ENCODE peak calls at places on chromosomes 4 and X, in nine cellular contexts. One of them, this sample, is unnamed.

GRCh38 chr4:15695240-15695699 is 7.6 kb upstream of the BST1 start:
- DNase-seq in iris pigment epithelial cell: peak
- DNase-seq in C1 segment of cervical spinal cord: no peak
- DNase-seq in NCI-H2107: peak
- DNase-seq in fibroblast of mammary gland: peak
- DNase-seq in choroid plexus epithelial cell: peak
- DNase-seq in non-pigmented ciliary epithelial cell: peak
- DNase-seq in heart right ventricle: no peak
- DNase-seq in NCI-H1048: no peak
- DNase-seq in this sample: no peak

GRCh38 chr4:112287258-112287873 is 1.7 kb upstream of the TIFA start:
- DNase-seq in fibroblast of mammary gland: no peak
- DNase-seq in iris pigment epithelial cell: no peak
- DNase-seq in C1 segment of cervical spinal cord: no peak
- DNase-seq in heart right ventricle: no peak
- DNase-seq in NCI-H2107: no peak
- DNase-seq in non-pigmented ciliary epithelial cell: no peak
- DNase-seq in NCI-H1048: no peak
- DNase-seq in choroid plexus epithelial cell: no peak
- DNase-seq in this sample: no peak

GRCh38 chr4:121227254-121227867 is 63.2 kb upstream of the TNIP3 start:
- DNase-seq in fibroblast of mammary gland: no peak
- DNase-seq in non-pigmented ciliary epithelial cell: no peak
- DNase-seq in NCI-H1048: no peak
- DNase-seq in heart right ventricle: no peak
- DNase-seq in C1 segment of cervical spinal cord: no peak
- DNase-seq in NCI-H2107: no peak
- DNase-seq in choroid plexus epithelial cell: no peak
- DNase-seq in iris pigment epithelial cell: no peak
- DNase-seq in this sample: no peak

GRCh38 chr4:47315346-47315745 is 148.2 kb downstream of the COMMD8 start:
- DNase-seq in non-pigmented ciliary epithelial cell: no peak
- DNase-seq in heart right ventricle: no peak
- DNase-seq in NCI-H1048: no peak
- DNase-seq in fibroblast of mammary gland: peak
- DNase-seq in NCI-H2107: no peak
- DNase-seq in C1 segment of cervical spinal cord: no peak
- DNase-seq in choroid plexus epithelial cell: peak
- DNase-seq in iris pigment epithelial cell: peak
- DNase-seq in this sample: no peak

GRCh38 chr4:3736806-3737205 is 29.4 kb upstream of the ADRA2C start:
- DNase-seq in non-pigmented ciliary epithelial cell: no peak
- DNase-seq in C1 segment of cervical spinal cord: no peak
- DNase-seq in heart right ventricle: no peak
- DNase-seq in NCI-H2107: no peak
- DNase-seq in iris pigment epithelial cell: no peak
- DNase-seq in fibroblast of mammary gland: no peak
- DNase-seq in choroid plexus epithelial cell: no peak
- DNase-seq in NCI-H1048: no peak
- DNase-seq in this sample: no peak

GRCh38 chrX:29952016-29952415 is 263.3 kb upstream of the MAGEB2 start:
- DNase-seq in NCI-H2107: no peak
- DNase-seq in NCI-H1048: no peak
- DNase-seq in fibroblast of mammary gland: no peak
- DNase-seq in heart right ventricle: no peak
- DNase-seq in non-pigmented ciliary epithelial cell: no peak
- DNase-seq in choroid plexus epithelial cell: peak
- DNase-seq in C1 segment of cervical spinal cord: no peak
- DNase-seq in iris pigment epithelial cell: peak
- DNase-seq in this sample: no peak

GRCh38 chr4:86048426-86048825 is 311.4 kb downstream of the MAPK10 start:
- DNase-seq in NCI-H1048: no peak
- DNase-seq in iris pigment epithelial cell: peak
- DNase-seq in fibroblast of mammary gland: peak
- DNase-seq in choroid plexus epithelial cell: no peak
- DNase-seq in C1 segment of cervical spinal cord: no peak
- DNase-seq in heart right ventricle: no peak
- DNase-seq in non-pigmented ciliary epithelial cell: peak
- DNase-seq in NCI-H2107: no peak
- DNase-seq in this sample: no peak

GRCh38 chr4:22688236-22688635 is 4.5 kb upstream of the GBA3 start:
- DNase-seq in choroid plexus epithelial cell: peak
- DNase-seq in NCI-H1048: no peak
- DNase-seq in heart right ventricle: no peak
- DNase-seq in fibroblast of mammary gland: peak
- DNase-seq in non-pigmented ciliary epithelial cell: peak
- DNase-seq in iris pigment epithelial cell: peak
- DNase-seq in NCI-H2107: no peak
- DNase-seq in C1 segment of cervical spinal cord: no peak
- DNase-seq in this sample: no peak

GRCh38 chr4:185202984-185203379 is 818 bp downstream of the CFAP97 start:
- DNase-seq in fibroblast of mammary gland: no peak
- DNase-seq in choroid plexus epithelial cell: no peak
- DNase-seq in iris pigment epithelial cell: no peak
- DNase-seq in NCI-H2107: no peak
- DNase-seq in non-pigmented ciliary epithelial cell: no peak
- DNase-seq in heart right ventricle: no peak
- DNase-seq in C1 segment of cervical spinal cord: no peak
- DNase-seq in NCI-H1048: no peak
- DNase-seq in this sample: no peak

GRCh38 chrX:40542208-40542607 is 38.6 kb upstream of the ATP6AP2 start:
- DNase-seq in iris pigment epithelial cell: no peak
- DNase-seq in NCI-H1048: no peak
- DNase-seq in C1 segment of cervical spinal cord: no peak
- DNase-seq in heart right ventricle: no peak
- DNase-seq in fibroblast of mammary gland: no peak
- DNase-seq in NCI-H2107: no peak
- DNase-seq in choroid plexus epithelial cell: no peak
- DNase-seq in non-pigmented ciliary epithelial cell: no peak
- DNase-seq in this sample: no peak

GRCh38 chr4:178316211-178316610 is 874.0 kb upstream of the AGA start:
- DNase-seq in iris pigment epithelial cell: no peak
- DNase-seq in heart right ventricle: no peak
- DNase-seq in non-pigmented ciliary epithelial cell: no peak
- DNase-seq in choroid plexus epithelial cell: no peak
- DNase-seq in NCI-H2107: no peak
- DNase-seq in C1 segment of cervical spinal cord: no peak
- DNase-seq in NCI-H1048: no peak
- DNase-seq in fibroblast of mammary gland: no peak
- DNase-seq in this sample: no peak

GRCh38 chrX:77493677-77494553 is 46.7 kb downstream of the FGF16 start:
- DNase-seq in iris pigment epithelial cell: peak
- DNase-seq in non-pigmented ciliary epithelial cell: peak
- DNase-seq in heart right ventricle: no peak
- DNase-seq in NCI-H2107: peak
- DNase-seq in C1 segment of cervical spinal cord: no peak
- DNase-seq in fibroblast of mammary gland: peak
- DNase-seq in choroid plexus epithelial cell: peak
- DNase-seq in NCI-H1048: peak
- DNase-seq in this sample: no peak

GRCh38 chr4:74627093-74627492 is 167.2 kb downstream of the BTC start:
- DNase-seq in choroid plexus epithelial cell: no peak
- DNase-seq in fibroblast of mammary gland: no peak
- DNase-seq in iris pigment epithelial cell: no peak
- DNase-seq in NCI-H2107: no peak
- DNase-seq in NCI-H1048: no peak
- DNase-seq in non-pigmented ciliary epithelial cell: no peak
- DNase-seq in C1 segment of cervical spinal cord: no peak
- DNase-seq in heart right ventricle: no peak
- DNase-seq in this sample: no peak

GRCh38 chrX:14528629-14529287 is 578 bp upstream of the GLRA2 start:
- DNase-seq in NCI-H2107: peak
- DNase-seq in heart right ventricle: peak
- DNase-seq in C1 segment of cervical spinal cord: no peak
- DNase-seq in choroid plexus epithelial cell: peak
- DNase-seq in NCI-H1048: peak
- DNase-seq in non-pigmented ciliary epithelial cell: no peak
- DNase-seq in fibroblast of mammary gland: peak
- DNase-seq in iris pigment epithelial cell: peak
- DNase-seq in this sample: peak

GRCh38 chrX:46294234-46294633 is 251.0 kb downstream of the ZNF674 start:
- DNase-seq in iris pigment epithelial cell: peak
- DNase-seq in NCI-H2107: no peak
- DNase-seq in fibroblast of mammary gland: peak
- DNase-seq in choroid plexus epithelial cell: peak
- DNase-seq in non-pigmented ciliary epithelial cell: no peak
- DNase-seq in heart right ventricle: no peak
- DNase-seq in NCI-H1048: no peak
- DNase-seq in C1 segment of cervical spinal cord: no peak
- DNase-seq in this sample: no peak

GRCh38 chr4:100781433-100781832 is 263.6 kb upstream of the EMCN start:
- DNase-seq in C1 segment of cervical spinal cord: no peak
- DNase-seq in fibroblast of mammary gland: no peak
- DNase-seq in NCI-H2107: no peak
- DNase-seq in non-pigmented ciliary epithelial cell: no peak
- DNase-seq in iris pigment epithelial cell: no peak
- DNase-seq in heart right ventricle: no peak
- DNase-seq in NCI-H1048: no peak
- DNase-seq in choroid plexus epithelial cell: no peak
- DNase-seq in this sample: no peak

GRCh38 chr4:80610845-80611244 is 275.3 kb downstream of the CFAP299 start:
- DNase-seq in heart right ventricle: no peak
- DNase-seq in choroid plexus epithelial cell: peak
- DNase-seq in iris pigment epithelial cell: peak
- DNase-seq in C1 segment of cervical spinal cord: no peak
- DNase-seq in NCI-H1048: no peak
- DNase-seq in non-pigmented ciliary epithelial cell: no peak
- DNase-seq in fibroblast of mammary gland: peak
- DNase-seq in NCI-H2107: peak
- DNase-seq in this sample: no peak

GRCh38 chrX:2572740-2573139 is 72.0 kb upstream of the DHRSX start:
- DNase-seq in iris pigment epithelial cell: peak
- DNase-seq in non-pigmented ciliary epithelial cell: no peak
- DNase-seq in heart right ventricle: no peak
- DNase-seq in C1 segment of cervical spinal cord: no peak
- DNase-seq in choroid plexus epithelial cell: peak
- DNase-seq in NCI-H1048: no peak
- DNase-seq in NCI-H2107: no peak
- DNase-seq in fibroblast of mammary gland: peak
- DNase-seq in this sample: no peak

GRCh38 chrX:151153086-151153485 is 23.3 kb upstream of the GPR50 start:
- DNase-seq in fibroblast of mammary gland: peak
- DNase-seq in choroid plexus epithelial cell: peak
- DNase-seq in non-pigmented ciliary epithelial cell: no peak
- DNase-seq in heart right ventricle: no peak
- DNase-seq in C1 segment of cervical spinal cord: peak
- DNase-seq in NCI-H1048: no peak
- DNase-seq in NCI-H2107: no peak
- DNase-seq in iris pigment epithelial cell: peak
- DNase-seq in this sample: no peak

GRCh38 chr4:189177130-189177529 is 763.5 kb upstream of the FRG1 start:
- DNase-seq in iris pigment epithelial cell: no peak
- DNase-seq in C1 segment of cervical spinal cord: no peak
- DNase-seq in fibroblast of mammary gland: peak
- DNase-seq in non-pigmented ciliary epithelial cell: no peak
- DNase-seq in NCI-H1048: no peak
- DNase-seq in heart right ventricle: no peak
- DNase-seq in NCI-H2107: no peak
- DNase-seq in choroid plexus epithelial cell: no peak
- DNase-seq in this sample: no peak

GRCh38 chrX:9604111-9604907 is 139.5 kb downstream of the TBL1X start:
- DNase-seq in iris pigment epithelial cell: no peak
- DNase-seq in non-pigmented ciliary epithelial cell: no peak
- DNase-seq in C1 segment of cervical spinal cord: peak
- DNase-seq in NCI-H1048: no peak
- DNase-seq in NCI-H2107: no peak
- DNase-seq in fibroblast of mammary gland: peak
- DNase-seq in heart right ventricle: peak
- DNase-seq in choroid plexus epithelial cell: no peak
- DNase-seq in this sample: no peak

GRCh38 chrX:40130207-40130606 is 32.4 kb upstream of the BCOR start:
- DNase-seq in NCI-H1048: no peak
- DNase-seq in non-pigmented ciliary epithelial cell: no peak
- DNase-seq in NCI-H2107: no peak
- DNase-seq in C1 segment of cervical spinal cord: no peak
- DNase-seq in choroid plexus epithelial cell: peak
- DNase-seq in heart right ventricle: no peak
- DNase-seq in iris pigment epithelial cell: peak
- DNase-seq in fibroblast of mammary gland: peak
- DNase-seq in this sample: no peak

GRCh38 chrX:10797493-10797892 is 177.1 kb upstream of the MID1 start:
- DNase-seq in non-pigmented ciliary epithelial cell: peak
- DNase-seq in NCI-H1048: no peak
- DNase-seq in fibroblast of mammary gland: peak
- DNase-seq in heart right ventricle: no peak
- DNase-seq in iris pigment epithelial cell: peak
- DNase-seq in choroid plexus epithelial cell: peak
- DNase-seq in C1 segment of cervical spinal cord: no peak
- DNase-seq in NCI-H2107: no peak
- DNase-seq in this sample: no peak

GRCh38 chr4:20299515-20299914 is 47.8 kb downstream of the SLIT2 start:
- DNase-seq in choroid plexus epithelial cell: peak
- DNase-seq in NCI-H2107: no peak
- DNase-seq in non-pigmented ciliary epithelial cell: no peak
- DNase-seq in heart right ventricle: no peak
- DNase-seq in C1 segment of cervical spinal cord: no peak
- DNase-seq in fibroblast of mammary gland: peak
- DNase-seq in NCI-H1048: no peak
- DNase-seq in iris pigment epithelial cell: peak
- DNase-seq in this sample: no peak

GRCh38 chr4:165345663-165346417 is 18.4 kb downstream of the MSMO1 start:
- DNase-seq in heart right ventricle: no peak
- DNase-seq in non-pigmented ciliary epithelial cell: no peak
- DNase-seq in C1 segment of cervical spinal cord: no peak
- DNase-seq in NCI-H1048: no peak
- DNase-seq in choroid plexus epithelial cell: no peak
- DNase-seq in fibroblast of mammary gland: peak
- DNase-seq in NCI-H2107: no peak
- DNase-seq in iris pigment epithelial cell: no peak
- DNase-seq in this sample: no peak

GRCh38 chr4:156954598-156954997 is 17.0 kb downstream of the PDGFC start:
- DNase-seq in C1 segment of cervical spinal cord: no peak
- DNase-seq in non-pigmented ciliary epithelial cell: no peak
- DNase-seq in NCI-H1048: no peak
- DNase-seq in NCI-H2107: no peak
- DNase-seq in fibroblast of mammary gland: peak
- DNase-seq in choroid plexus epithelial cell: no peak
- DNase-seq in heart right ventricle: no peak
- DNase-seq in iris pigment epithelial cell: no peak
- DNase-seq in this sample: no peak

GRCh38 chrX:151359341-151359740 is 37.7 kb upstream of the VMA21 start:
- DNase-seq in NCI-H1048: no peak
- DNase-seq in non-pigmented ciliary epithelial cell: no peak
- DNase-seq in choroid plexus epithelial cell: no peak
- DNase-seq in fibroblast of mammary gland: no peak
- DNase-seq in C1 segment of cervical spinal cord: no peak
- DNase-seq in iris pigment epithelial cell: no peak
- DNase-seq in heart right ventricle: no peak
- DNase-seq in NCI-H2107: no peak
- DNase-seq in this sample: no peak

GRCh38 chr4:47939456-47939855 is 25.1 kb upstream of the NFXL1 start:
- DNase-seq in iris pigment epithelial cell: no peak
- DNase-seq in NCI-H1048: no peak
- DNase-seq in non-pigmented ciliary epithelial cell: no peak
- DNase-seq in heart right ventricle: no peak
- DNase-seq in C1 segment of cervical spinal cord: no peak
- DNase-seq in fibroblast of mammary gland: no peak
- DNase-seq in choroid plexus epithelial cell: no peak
- DNase-seq in NCI-H2107: no peak
- DNase-seq in this sample: no peak

GRCh38 chrX:3046253-3046909 is 5.1 kb downstream of the ARSF start:
- DNase-seq in choroid plexus epithelial cell: no peak
- DNase-seq in non-pigmented ciliary epithelial cell: no peak
- DNase-seq in C1 segment of cervical spinal cord: no peak
- DNase-seq in fibroblast of mammary gland: no peak
- DNase-seq in heart right ventricle: no peak
- DNase-seq in iris pigment epithelial cell: no peak
- DNase-seq in NCI-H1048: no peak
- DNase-seq in NCI-H2107: no peak
- DNase-seq in this sample: no peak

GRCh38 chrX:134533352-134533751 is 73.4 kb downstream of the HPRT1 start:
- DNase-seq in fibroblast of mammary gland: no peak
- DNase-seq in NCI-H1048: no peak
- DNase-seq in non-pigmented ciliary epithelial cell: no peak
- DNase-seq in C1 segment of cervical spinal cord: no peak
- DNase-seq in iris pigment epithelial cell: no peak
- DNase-seq in choroid plexus epithelial cell: no peak
- DNase-seq in heart right ventricle: no peak
- DNase-seq in NCI-H2107: no peak
- DNase-seq in this sample: no peak

GRCh38 chr4:87150498-87151261 is 69.7 kb downstream of the KLHL8 start:
- DNase-seq in non-pigmented ciliary epithelial cell: peak
- DNase-seq in choroid plexus epithelial cell: peak
- DNase-seq in NCI-H1048: peak
- DNase-seq in iris pigment epithelial cell: peak
- DNase-seq in fibroblast of mammary gland: peak
- DNase-seq in NCI-H2107: peak
- DNase-seq in C1 segment of cervical spinal cord: no peak
- DNase-seq in heart right ventricle: peak
- DNase-seq in this sample: peak

This sample was measured in effector CD4-positive, alpha-beta T cell.